ENCODE peak calls at places on chromosomes 1 and 21, in six cellular contexts. B is thoracic aorta, Q is mesenchymal stem cell, L is lower lobe of right lung, X is WERI-Rb-1, M is aorta. R is an unnamed sample. For H3K9me3 and H3K27me3, the result is how much of the 10 kb centered on the place peaks cover.

GRCh38 chr21:42956824-42957632 is 17.3 kb upstream of the PKNOX1 start:
- DNase-seq in L (no peak), X (no peak), Q (no peak), M (no peak), B (no peak), R (no peak)

GRCh38 chr1:223487514-223488259 is 94.5 kb downstream of the CCDC185 start:
- DNase-seq in X (no peak), L (no peak), Q (no peak), B (no peak), M (no peak), R (no peak)

GRCh38 chr1:6960291-6960758 is 175.1 kb downstream of the CAMTA1 start:
- DNase-seq in X (peak), L (no peak), M (no peak), Q (no peak), B (no peak), R (peak)

GRCh38 chr1:153260473-153260979 is 1.0 kb downstream of the LORICRIN start:
- DNase-seq in Q (no peak), X (no peak), M (no peak), L (no peak), B (no peak), R (no peak)

GRCh38 chr1:241939798-241940197 is 17.8 kb upstream of the BECN2 start:
- DNase-seq in X (no peak), Q (no peak), B (no peak), M (no peak), L (no peak), R (no peak)

GRCh38 chr21:46610018-46610701 is 5.3 kb upstream of the S100B start:
- DNase-seq in M (no peak), L (no peak), Q (no peak), X (no peak), B (no peak), R (no peak)

GRCh38 chr1:70319750-70320149 is 34.8 kb downstream of the ANKRD13C start:
- DNase-seq in M (no peak), X (no peak), Q (peak), B (no peak), L (no peak), R (no peak)

GRCh38 chr21:33441489-33442477 is 38.0 kb downstream of the TMEM50B start:
- DNase-seq in M (peak), L (peak), B (no peak), X (no peak), Q (peak), R (peak)

GRCh38 chr1:22290157-22290556 is 147.3 kb upstream of the WNT4 start:
- DNase-seq in B (no peak), X (no peak), Q (no peak), M (no peak), L (no peak), R (no peak)

GRCh38 chr1:240343966-240344365 is 252.3 kb downstream of the FMN2 start:
- DNase-seq in X (no peak), L (no peak), B (no peak), M (no peak), Q (peak), R (no peak)

GRCh38 chr1:5991784-5992033 is 516 bp downstream of the NPHP4 start:
- DNase-seq in X (no peak), L (peak), B (no peak), M (peak), Q (no peak), R (no peak)

GRCh38 chr21:33390479-33390878 is 12.7 kb upstream of the IFNGR2 start:
- DNase-seq in B (no peak), Q (no peak), M (no peak), L (no peak), X (no peak), R (no peak)

GRCh38 chr1:21261551-21262281 is 28.5 kb downstream of the ECE1 start:
- DNase-seq in Q (peak), L (peak), B (peak), X (no peak), M (peak), R (peak)

GRCh38 chr1:112759228-112759627 is 44.1 kb upstream of the PPM1J start:
- DNase-seq in X (no peak), L (no peak), M (no peak), B (no peak), Q (no peak), R (no peak)

GRCh38 chr21:27026501-27026900 is 59.6 kb upstream of the ADAMTS5 start:
- DNase-seq in B (no peak), Q (no peak), L (no peak), M (no peak), X (no peak), R (no peak)

GRCh38 chr21:22536511-22536910 is 1538.3 kb downstream of the NCAM2 start:
- DNase-seq in B (no peak), L (no peak), Q (no peak), X (no peak), M (no peak), R (no peak)

GRCh38 chr1:166999090-166999489 is 10.0 kb downstream of the MAEL start:
- DNase-seq in M (no peak), X (no peak), Q (peak), B (no peak), L (no peak), R (no peak)

GRCh38 chr1:116570358-116571214 is at the start of gene CD58:
- DNase-seq in L (peak), X (peak), Q (peak), M (peak), B (peak), R (peak)

GRCh38 chr1:212791261-212791675 is 309 bp downstream of the NSL1 start:
- DNase-seq in B (no peak), M (no peak), Q (peak), L (no peak), X (no peak), R (peak)

GRCh38 chr1:41072051-41072450 is 50.5 kb upstream of the SLFNL1 start:
- DNase-seq in X (no peak), Q (peak), M (no peak), B (no peak), L (no peak), R (no peak)

GRCh38 chr1:53919675-53920066 is 25.7 kb downstream of the DIO1 start:
- DNase-seq in L (no peak), B (no peak), Q (peak), M (peak), X (no peak), R (no peak)

GRCh38 chr1:115056395-115056798 is 26.8 kb downstream of the TSHB start:
- DNase-seq in M (no peak), X (no peak), B (no peak), L (no peak), Q (peak), R (no peak)

GRCh38 chr21:41589131-41589530 is 81.2 kb upstream of the TMPRSS2 start:
- DNase-seq in L (no peak), M (no peak), Q (no peak), X (no peak), B (no peak), R (no peak)

GRCh38 chr21:45952974-45953373 is 28.6 kb upstream of the COL6A1 start:
- DNase-seq in B (no peak), L (no peak), Q (no peak), X (no peak), M (no peak), R (no peak)

GRCh38 chr1:198186916-198187580 is 30.2 kb downstream of the NEK7 start:
- DNase-seq in L (no peak), M (no peak), B (no peak), X (no peak), Q (no peak), R (no peak)

GRCh38 chr1:16249838-16250241 is 12.9 kb upstream of the CPLANE2 start:
- DNase-seq in Q (peak), B (peak), L (no peak), X (no peak), M (no peak), R (no peak)

GRCh38 chr1:92484472-92485373 is 2.0 kb downstream of the GFI1 start:
- DNase-seq in X (peak), B (no peak), M (peak), L (peak), Q (peak), R (no peak)

GRCh38 chr1:231338270-231339128 is at the start of gene SPRTN:
- DNase-seq in B (no peak), Q (peak), X (no peak), M (no peak), L (no peak), R (no peak)

GRCh38 chr1:153608742-153609584 is 4.0 kb downstream of the S100A16 start:
- DNase-seq in B (peak), Q (peak), M (peak), L (peak), X (peak), R (peak)

GRCh38 chr1:161304927-161305871 is 4.6 kb downstream of the MPZ start:
- DNase-seq in Q (no peak), B (no peak), X (no peak), L (peak), M (no peak), R (no peak)

GRCh38 chr1:95209291-95209690 is 24.7 kb upstream of the RWDD3 start:
- DNase-seq in L (no peak), X (no peak), B (no peak), Q (no peak), M (no peak), R (no peak)

GRCh38 chr1:10432910-10433785 is 2.9 kb downstream of the CENPS start:
- DNase-seq in Q (no peak), B (no peak), X (no peak), L (no peak), M (no peak), R (no peak)

GRCh38 chr1:82387070-82387366 is 586.3 kb downstream of the ADGRL2 start:
- DNase-seq in X (no peak), B (no peak), L (no peak), Q (no peak), M (no peak), R (no peak)

GRCh38 chr1:205355054-205355453 is 1.7 kb downstream of the KLHDC8A start:
- DNase-seq in M (no peak), L (peak), B (no peak), X (no peak), Q (no peak), R (peak)

GRCh38 chr1:61361971-61362370 is 279.6 kb downstream of the NFIA start:
- DNase-seq in L (no peak), Q (no peak), X (no peak), B (no peak), M (no peak), R (no peak)

GRCh38 chr1:66351474-66351873 is 182.5 kb upstream of the SGIP1 start:
- DNase-seq in X (no peak), L (no peak), M (no peak), Q (no peak), B (no peak), R (no peak)

GRCh38 chr1:236119935-236120484 is 22.3 kb upstream of the GPR137B start:
- DNase-seq in X (no peak), Q (no peak), M (no peak), L (no peak), B (no peak), R (no peak)

GRCh38 chr1:236123563-236123962 is 18.8 kb upstream of the GPR137B start:
- DNase-seq in B (no peak), Q (no peak), L (no peak), X (no peak), M (no peak), R (no peak)

GRCh38 chr1:236122176-236122575 is 20.2 kb upstream of the GPR137B start:
- DNase-seq in M (no peak), L (no peak), X (no peak), B (no peak), Q (no peak), R (no peak)

GRCh38 chr1:236117710-236118109 is 24.6 kb upstream of the GPR137B start:
- DNase-seq in Q (no peak), M (no peak), X (no peak), L (no peak), B (no peak), R (no peak)

GRCh38 chr1:236120725-236121153 is 21.6 kb upstream of the GPR137B start:
- DNase-seq in M (no peak), X (no peak), B (no peak), Q (no peak), L (no peak), R (no peak)
- H3K4me3 ChIP-seq in M (no peak), X (no peak), B (peak), Q (no peak), L (no peak), R (no peak)

GRCh38 chr21:8994640-8995511 is 1526.5 kb upstream of the TPTE start:
- DNase-seq in X (no peak), M (no peak), Q (no peak), L (no peak), B (no peak), R (no peak)
- H3K9me3 ChIP-seq in X (under half), M (under half), Q (under half), L (under half), B (under half), R (under half)

DNA sequence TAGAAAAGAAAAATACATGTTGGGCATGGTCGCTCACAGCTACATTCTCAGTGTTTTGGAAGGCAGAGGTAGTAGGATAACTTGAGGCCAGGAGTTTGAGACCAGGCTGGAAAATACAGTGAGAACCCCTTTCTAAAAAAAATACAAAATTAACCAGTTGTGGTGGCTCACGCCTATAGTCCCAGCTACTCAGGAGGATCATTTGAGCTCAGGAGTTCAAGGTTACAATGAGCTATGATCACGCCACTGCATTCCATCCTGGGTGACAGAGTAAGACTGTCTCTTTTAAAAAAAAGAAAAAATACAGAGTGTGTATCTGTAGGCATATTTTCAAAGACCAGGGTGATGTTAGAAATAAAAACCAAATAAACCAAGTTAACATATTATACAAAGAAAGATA is 57.8 kb downstream of the HFM1 start:
- DNase-seq in M (no peak), B (no peak), X (no peak), Q (no peak), L (no peak), R (no peak)
- H3K27me3 ChIP-seq in M (under half), B (under half), X (under half), Q (under half), L (under half), R (under half)

DNA sequence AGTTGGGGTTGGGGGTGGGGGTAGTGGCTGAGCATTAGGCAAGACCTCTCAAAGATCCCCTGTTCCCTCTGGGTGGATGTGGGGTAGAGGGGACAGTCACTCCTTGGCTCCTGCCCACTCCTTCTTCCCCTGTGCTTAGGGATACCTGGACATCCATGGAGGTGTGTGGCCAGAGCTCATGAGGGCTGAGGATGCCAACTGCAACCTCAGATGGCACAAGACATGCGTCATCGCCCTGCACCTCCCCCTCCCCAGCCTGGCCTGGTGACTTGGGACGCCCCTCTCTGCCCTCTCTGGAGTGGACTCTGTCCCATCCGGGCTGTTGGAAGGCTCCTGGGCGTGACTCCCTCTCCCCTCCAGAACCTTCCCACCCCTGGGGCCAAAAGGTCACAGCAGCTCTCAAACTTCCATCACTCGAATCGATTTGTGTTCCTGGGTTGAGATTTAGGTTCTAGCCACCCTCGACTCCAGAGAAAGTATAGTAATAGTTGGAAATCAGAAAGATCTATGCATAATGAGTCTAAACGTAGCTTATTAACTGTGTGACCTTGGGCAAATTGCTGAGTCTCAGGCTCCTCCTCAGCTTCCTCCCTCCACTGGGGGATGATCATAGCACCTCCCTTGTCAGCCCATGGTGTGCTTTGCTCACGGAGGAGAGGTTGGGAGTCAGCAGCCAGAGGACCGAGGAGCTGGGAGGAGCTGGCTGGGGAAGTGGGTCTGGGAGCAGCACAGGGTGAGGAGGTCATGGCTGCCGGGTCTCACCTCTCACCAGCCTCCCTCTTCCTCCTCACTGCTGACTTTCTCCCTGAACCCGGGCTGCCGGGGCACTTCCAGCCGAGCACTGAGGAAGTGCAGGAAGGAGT is 2.2 kb upstream of the PTPN7 start:
- DNase-seq in Q (no peak), M (no peak), X (no peak), B (no peak), L (no peak), R (no peak)
- H3K4me3 ChIP-seq in Q (no peak), M (no peak), X (no peak), B (no peak), L (no peak), R (no peak)